ENCODE peak calls at places on chromosomes 11 and 22, in ten cellular contexts. V is OCI-LY7; G is cardiac septum; K is T1000; I is activated naive CD4-positive, alpha-beta T cell treated with anti-CD3 and anti-CD28 coated beads for 36 hours; H is GM04504; P is dorsolateral prefrontal cortex; M is AG08395; E is activated T-helper 1 cell treated with anti-CD3 and anti-CD28 coated beads, Interleukin-12 subunit alpha, Interleukin-12 subunit beta, Interleukin-2, Interleukin-4 antibody, amounts not matched to agents 30 ng/mL and 10 ng/mL and 1 ng/mL, durations not matched to agents 14 hours and 24 hours and 36 hours; X is hypothalamus. Y is an unnamed sample.
A peak's percentile ranks its signal among the peaks of the same experiment; 100 is the strongest.

GRCh38 chr11:101279728-101280127 is 150.1 kb upstream of the PGR start:
- DNase-seq in V (no peak), G (no peak), K (no peak), I (no peak), H (no peak), P (no peak), M (no peak), E (no peak), X (no peak), Y (no peak)

GRCh38 chr11:126194121-126194543 is 17.3 kb downstream of the RPUSD4 start:
- DNase-seq in V (peak; percentile 49), G (no peak), K (peak; percentile 7), I (peak; percentile 63), H (no peak), P (peak; percentile 27), M (peak; percentile 70), E (no peak), X (peak; percentile 8), Y (peak; percentile 79)

GRCh38 chr11:58805065-58805464 is 39.4 kb downstream of the GLYATL2 start:
- DNase-seq in V (no peak), G (no peak), K (no peak), I (no peak), H (no peak), P (no peak), M (peak; percentile 34), E (no peak), X (no peak), Y (no peak)

GRCh38 chr11:131893988-131894387 is 523.6 kb downstream of the NTM start:
- DNase-seq in V (no peak), G (no peak), K (no peak), I (no peak), H (no peak), P (no peak), M (no peak), E (no peak), X (no peak), Y (no peak)

GRCh38 chr11:118434553-118435232 is 1.6 kb upstream of the KMT2A start:
- DNase-seq in V (peak; percentile 59), G (no peak), K (no peak), I (peak; percentile 69), H (no peak), P (peak; percentile 57), M (no peak), E (peak; percentile 30), X (peak; percentile 56), Y (peak; percentile 86)

GRCh38 chr11:4551346-4551979 is 6.5 kb downstream of the OR52M1 start:
- DNase-seq in V (no peak), G (no peak), K (no peak), I (peak; percentile 10), H (no peak), P (no peak), M (no peak), E (no peak), X (no peak), Y (no peak)

GRCh38 chr11:61353109-61354067 is 8.3 kb downstream of the CYB561A3 start:
- DNase-seq in V (no peak), G (no peak), K (no peak), I (no peak), H (no peak), P (no peak), M (no peak), E (no peak), X (no peak), Y (no peak)

GRCh38 chr22:27306771-27307170 is 494.8 kb downstream of the MN1 start:
- DNase-seq in V (no peak), G (no peak), K (no peak), I (no peak), H (no peak), P (no peak), M (no peak), E (no peak), X (no peak), Y (no peak)

GRCh38 chr22:16601437-16602223 is 9.0 kb upstream of the CCT8L2 start:
- DNase-seq in V (no peak), G (no peak), K (peak; percentile 26), I (no peak), H (no peak), P (no peak), M (no peak), E (no peak), X (peak; percentile 21), Y (peak; percentile 57)

GRCh38 chr11:59999732-60000131 is 17.2 kb upstream of the OOSP4B start:
- DNase-seq in V (no peak), G (no peak), K (no peak), I (no peak), H (no peak), P (no peak), M (no peak), E (no peak), X (no peak), Y (no peak)

GRCh38 chr11:10459029-10459970 is 4.2 kb downstream of the AMPD3 start:
- DNase-seq in V (peak; percentile 83), G (no peak), K (no peak), I (peak; percentile 80), H (no peak), P (no peak), M (no peak), E (peak; percentile 61), X (no peak), Y (peak; percentile 90)

GRCh38 chr11:10925149-10925926 is 67.5 kb upstream of the ZBED5 start:
- DNase-seq in V (no peak), G (no peak), K (no peak), I (no peak), H (no peak), P (no peak), M (no peak), E (no peak), X (no peak), Y (no peak)

GRCh38 chr22:20663137-20663828 is 110.6 kb upstream of the SERPIND1 start:
- DNase-seq in V (no peak), G (no peak), K (no peak), I (no peak), H (no peak), P (no peak), M (no peak), E (no peak), X (no peak), Y (no peak)

GRCh38 chr11:45850446-45850845 is 3.2 kb downstream of the CRY2 start:
- DNase-seq in V (no peak), G (no peak), K (no peak), I (no peak), H (no peak), P (no peak), M (peak; percentile 29), E (no peak), X (no peak), Y (no peak)

GRCh38 chr11:107576497-107577086 is 11.1 kb upstream of the ALKBH8 start:
- DNase-seq in V (peak; percentile 63), G (no peak), K (peak; percentile 7), I (peak; percentile 79), H (no peak), P (no peak), M (peak; percentile 74), E (no peak), X (peak; percentile 12), Y (peak; percentile 82)

GRCh38 chr11:70783356-70783755 is 385.0 kb downstream of the CTTN start:
- DNase-seq in V (no peak), G (no peak), K (no peak), I (no peak), H (no peak), P (no peak), M (peak; percentile 17), E (no peak), X (no peak), Y (no peak)

GRCh38 chr11:60786811-60787567 is 1.9 kb downstream of the MS4A10 start:
- DNase-seq in V (no peak), G (no peak), K (no peak), I (no peak), H (peak; percentile 43), P (no peak), M (peak; percentile 70), E (no peak), X (no peak), Y (no peak)

GRCh38 chr22:45877651-45878050 is 99.3 kb downstream of the WNT7B start:
- DNase-seq in V (no peak), G (no peak), K (no peak), I (no peak), H (no peak), P (peak; percentile 33), M (no peak), E (no peak), X (no peak), Y (no peak)